ENCODE peak calls at places on chromosomes 7 and 10, in six cellular contexts. U is esophagus muscularis mucosa, I is body of pancreas, W is right lobe of liver, E is A549, M is Peyer's patch. C is an unnamed sample. For H3K9me3, the result is how much of the 10 kb centered on the place peaks cover.

GRCh38 chr10:22058195-22058594 is 54.7 kb upstream of the DNAJC1 start:
- DNase-seq in E (no peak), W (no peak), U (no peak), M (no peak), I (no peak), C (no peak)

GRCh38 chr7:110842796-110843195 is 248.1 kb upstream of the LRRN3 start:
- DNase-seq in M (no peak), U (no peak), E (no peak), W (no peak), I (no peak), C (no peak)

GRCh38 chr10:33497338-33497737 is 162.9 kb upstream of the NRP1 start:
- DNase-seq in E (no peak), U (no peak), M (no peak), I (no peak), W (no peak), C (no peak)

GRCh38 chr7:4774804-4775280 is 581 bp upstream of the AP5Z1 start:
- DNase-seq in E (peak), U (no peak), I (peak), W (no peak), M (peak), C (no peak)

GRCh38 chr7:81280531-81280930 is 361.7 kb upstream of the SEMA3C start:
- DNase-seq in U (peak), I (no peak), W (no peak), M (no peak), E (no peak), C (no peak)

GRCh38 chr7:130432886-130433285 is 7.9 kb downstream of the CEP41 start:
- DNase-seq in W (no peak), E (no peak), I (no peak), U (no peak), M (no peak), C (no peak)

GRCh38 chr10:49508249-49508648 is 30.7 kb downstream of the ERCC6 start:
- DNase-seq in E (no peak), W (no peak), M (no peak), I (no peak), U (no peak), C (no peak)

GRCh38 chr10:22927661-22928403 is at the start of gene ARMC3:
- DNase-seq in U (no peak), M (peak), W (peak), I (peak), E (peak), C (peak)

GRCh38 chr10:21278491-21279216 is 246.8 kb downstream of the SKIDA1 start:
- DNase-seq in W (peak), U (peak), I (peak), E (peak), M (peak), C (peak)

GRCh38 chr7:114255404-114255841 is 159.2 kb upstream of the FOXP2 start:
- DNase-seq in M (peak), U (no peak), W (peak), I (no peak), E (no peak), C (peak)

GRCh38 chr10:82811621-82812020 is 936.6 kb downstream of the NRG3 start:
- DNase-seq in I (peak), W (no peak), U (no peak), E (no peak), M (no peak), C (no peak)

GRCh38 chr7:2120251-2120660 is 112.5 kb downstream of the MAD1L1 start:
- DNase-seq in M (no peak), I (no peak), E (no peak), W (no peak), U (no peak), C (no peak)

GRCh38 chr7:1678070-1678543 is 8.0 kb downstream of the ELFN1 start:
- DNase-seq in W (no peak), I (no peak), M (peak), E (no peak), U (no peak), C (no peak)

GRCh38 chr7:48337012-48337621 is 165.9 kb downstream of the ABCA13 start:
- DNase-seq in U (no peak), W (no peak), E (peak), M (no peak), I (peak), C (no peak)

GRCh38 chr7:28755255-28755654 is 202.9 kb downstream of the TRIL start:
- DNase-seq in M (no peak), I (no peak), W (no peak), U (no peak), E (no peak), C (no peak)

GRCh38 chr7:147941316-147941715 is 649.2 kb upstream of the C7orf33 start:
- DNase-seq in M (no peak), E (no peak), I (no peak), W (no peak), U (no peak), C (no peak)

GRCh38 chr10:87066865-87067264 is 27.8 kb downstream of the GLUD1 start:
- DNase-seq in U (no peak), E (no peak), M (no peak), I (no peak), W (no peak), C (no peak)

GRCh38 chr10:91684841-91685240 is 52.0 kb upstream of the PPP1R3C start:
- DNase-seq in E (no peak), I (no peak), U (peak), W (no peak), M (no peak), C (no peak)

GRCh38 chr10:109784236-109784635 is 139.1 kb downstream of the XPNPEP1 start:
- DNase-seq in W (no peak), E (no peak), I (no peak), M (no peak), U (no peak), C (no peak)

GRCh38 chr7:46784746-46785145 is 797.2 kb downstream of the TNS3 start:
- DNase-seq in U (no peak), I (no peak), W (no peak), E (no peak), M (peak), C (no peak)

GRCh38 chr10:99659031-99659867 is at the start of gene ENTPD7:
- DNase-seq in I (peak), U (peak), M (peak), W (peak), E (peak), C (peak)
- TF ChIP-seq POLR2A in I (peak), U (no peak), M (peak), W (peak), E (peak), C (peak)

DNA sequence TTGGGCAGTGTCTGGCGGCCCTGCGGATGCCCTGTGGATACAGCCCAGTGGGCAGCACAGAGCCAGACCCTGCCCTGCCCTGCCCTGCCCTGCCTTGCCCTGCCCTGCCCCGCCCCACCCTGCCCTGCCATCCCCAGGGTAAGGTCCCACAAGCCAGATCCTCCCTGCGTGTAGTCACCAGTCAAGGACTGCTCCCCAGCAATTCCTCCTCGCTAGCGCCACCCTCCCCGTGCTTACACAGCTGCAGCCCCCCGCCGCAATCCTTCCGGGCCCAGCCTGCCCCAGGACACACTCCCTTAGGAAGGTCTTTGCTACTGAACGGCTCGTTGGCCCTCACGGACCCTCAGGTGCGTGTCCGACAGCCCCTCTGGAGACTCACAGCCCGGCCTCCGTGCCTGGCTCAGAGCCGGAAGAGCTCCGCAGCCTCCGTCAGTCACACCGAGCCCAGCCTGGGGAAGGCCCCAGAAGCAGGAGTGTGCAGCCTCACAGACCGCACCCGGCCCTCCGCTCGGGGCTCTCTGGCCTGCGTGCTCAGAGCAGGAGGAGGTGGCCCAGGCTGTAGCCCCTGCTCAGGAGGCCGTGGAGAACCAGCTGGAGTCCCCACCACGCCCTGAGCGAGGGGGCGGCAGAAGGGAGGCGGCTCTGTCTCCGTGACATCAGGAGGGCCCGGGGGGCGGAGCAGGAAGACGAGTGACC is 68.3 kb downstream of the PWWP2B start:
- DNase-seq in E (no peak), W (peak), I (no peak), U (no peak), M (no peak), C (peak)
- H3K27ac ChIP-seq in E (peak), W (peak), I (no peak), U (peak), M (peak), C (peak)

GRCh38 chr10:132674311-132674710 is 111.6 kb downstream of the NKX6-2 start:
- DNase-seq in E (no peak), I (no peak), M (peak), U (no peak), W (peak), C (no peak)
- H3K9me3 ChIP-seq in E (under half), I (under half), M (under half), U (under half), W (under half), C (under half)

GRCh38 chr10:124911124-124912051 is 30.5 kb upstream of the ZRANB1 start:
- DNase-seq in U (no peak), I (no peak), M (no peak), W (no peak), E (no peak), C (no peak)
- TF ChIP-seq POLR2A in U (no peak), I (no peak), M (no peak), W (no peak), E (no peak), C (no peak)

GRCh38 chr7:143239822-143240221 is 18.0 kb downstream of the TAS2R40 start:
- DNase-seq in U (no peak), W (no peak), E (no peak), I (no peak), M (no peak), C (no peak)
- H3K27ac ChIP-seq in U (no peak), W (peak), E (no peak), I (no peak), M (no peak), C (no peak)

GRCh38 chr7:157805716-157806115 is 468.9 kb downstream of the DNAJB6 start:
- DNase-seq in U (no peak), M (no peak), I (no peak), W (no peak), E (no peak), C (no peak)
- H3K9me3 ChIP-seq in U (under half), M (under half), I (under half), W (under half), E (under half), C (under half)

GRCh38 chr10:17229016-17229716 is 1.1 kb downstream of the VIM start:
- DNase-seq in E (peak), I (peak), U (peak), M (peak), W (peak), C (peak)

GRCh38 chr10:17228081-17229015 is at the start of gene VIM:
- DNase-seq in W (peak), E (peak), U (peak), M (peak), I (peak), C (peak)

GRCh38 chr10:17229717-17229966 is 1.6 kb downstream of the VIM start:
- DNase-seq in E (no peak), U (no peak), I (no peak), W (no peak), M (no peak), C (no peak)

GRCh38 chr10:17232276-17232987 is 4.4 kb downstream of the VIM start:
- DNase-seq in W (no peak), U (no peak), E (no peak), I (no peak), M (no peak), C (no peak)

GRCh38 chr10:17229967-17230682 is 2.1 kb downstream of the VIM start:
- DNase-seq in W (peak), U (peak), I (peak), E (peak), M (peak), C (peak)
- TF ChIP-seq POLR2A in W (peak), U (peak), I (peak), E (peak), M (peak), C (peak)